ENCODE peak calls at places on chromosome 19, in four cellular contexts. One of them, this sample, is unnamed.

GRCh38 chr19:18798384-18799352 is 7.6 kb upstream of the COMP start:
- DNase-seq in Calu3: peak; percentile 24
- DNase-seq in fibroblast of lung: no peak
- DNase-seq in choroid plexus epithelial cell: no peak
- DNase-seq in this sample: no peak

GRCh38 chr19:48393559-48394330 is at the start of gene GRIN2D:
- DNase-seq in Calu3: no peak
- DNase-seq in fibroblast of lung: peak; percentile 47
- DNase-seq in choroid plexus epithelial cell: peak; percentile 51
- DNase-seq in this sample: peak; percentile 24

GRCh38 chr19:2888739-2889224 is 11.9 kb upstream of the ZNF57 start:
- DNase-seq in Calu3: no peak
- DNase-seq in fibroblast of lung: peak; percentile 8
- DNase-seq in choroid plexus epithelial cell: no peak
- DNase-seq in this sample: no peak

GRCh38 chr19:2627319-2627829 is 75.1 kb downstream of the GNG7 start:
- DNase-seq in Calu3: peak; percentile 69
- DNase-seq in fibroblast of lung: peak; percentile 99
- DNase-seq in choroid plexus epithelial cell: peak; percentile 98
- DNase-seq in this sample: peak; percentile 98

GRCh38 chr19:39563408-39563807 is 23.4 kb upstream of the EID2 start:
- DNase-seq in Calu3: peak; percentile 47
- DNase-seq in fibroblast of lung: peak; percentile 70
- DNase-seq in choroid plexus epithelial cell: peak; percentile 8
- DNase-seq in this sample: no peak

GRCh38 chr19:38658462-38659306 is 11.2 kb downstream of the ACTN4 start:
- DNase-seq in Calu3: peak; percentile 84
- DNase-seq in fibroblast of lung: peak; percentile 100
- DNase-seq in choroid plexus epithelial cell: peak; percentile 100
- DNase-seq in this sample: peak; percentile 100

GRCh38 chr19:46431824-46432223 is 3.1 kb upstream of the PNMA8C start:
- DNase-seq in Calu3: no peak
- DNase-seq in fibroblast of lung: no peak
- DNase-seq in choroid plexus epithelial cell: no peak
- DNase-seq in this sample: no peak

GRCh38 chr19:34350161-34350561 is 14.8 kb upstream of the GPI start:
- DNase-seq in Calu3: no peak
- DNase-seq in fibroblast of lung: peak; percentile 38
- DNase-seq in choroid plexus epithelial cell: no peak
- DNase-seq in this sample: no peak

GRCh38 chr19:2176336-2176994 is 12.7 kb downstream of the DOT1L start:
- DNase-seq in Calu3: no peak
- DNase-seq in fibroblast of lung: peak; percentile 35
- DNase-seq in choroid plexus epithelial cell: no peak
- DNase-seq in this sample: no peak

GRCh38 chr19:8484331-8484894 is 18.0 kb downstream of the PRAM1 start:
- DNase-seq in Calu3: no peak
- DNase-seq in fibroblast of lung: no peak
- DNase-seq in choroid plexus epithelial cell: no peak
- DNase-seq in this sample: no peak

GRCh38 chr19:5137571-5138124 is 168.7 kb downstream of the KDM4B start:
- DNase-seq in Calu3: no peak
- DNase-seq in fibroblast of lung: no peak
- DNase-seq in choroid plexus epithelial cell: no peak
- DNase-seq in this sample: no peak
- TF ChIP-seq CTCF in Calu3: no peak
- TF ChIP-seq CTCF in fibroblast of lung: peak; percentile 23
- TF ChIP-seq CTCF in choroid plexus epithelial cell: peak; percentile 41
- TF ChIP-seq CTCF in this sample: peak; percentile 39

GRCh38 chr19:40585241-40585640 is 8.6 kb downstream of the SHKBP1 start:
- DNase-seq in Calu3: no peak
- DNase-seq in fibroblast of lung: no peak
- DNase-seq in choroid plexus epithelial cell: no peak
- DNase-seq in this sample: no peak

GRCh38 chr19:40583283-40583682 is 6.6 kb downstream of the SHKBP1 start:
- DNase-seq in Calu3: no peak
- DNase-seq in fibroblast of lung: no peak
- DNase-seq in choroid plexus epithelial cell: no peak
- DNase-seq in this sample: no peak

GRCh38 chr19:40582467-40582866 is 5.8 kb downstream of the SHKBP1 start:
- DNase-seq in Calu3: no peak
- DNase-seq in fibroblast of lung: no peak
- DNase-seq in choroid plexus epithelial cell: no peak
- DNase-seq in this sample: no peak

GRCh38 chr19:40585677-40586422 is 9.2 kb downstream of the SHKBP1 start:
- DNase-seq in Calu3: no peak
- DNase-seq in fibroblast of lung: peak; percentile 70
- DNase-seq in choroid plexus epithelial cell: peak; percentile 58
- DNase-seq in this sample: peak; percentile 60

DNA sequence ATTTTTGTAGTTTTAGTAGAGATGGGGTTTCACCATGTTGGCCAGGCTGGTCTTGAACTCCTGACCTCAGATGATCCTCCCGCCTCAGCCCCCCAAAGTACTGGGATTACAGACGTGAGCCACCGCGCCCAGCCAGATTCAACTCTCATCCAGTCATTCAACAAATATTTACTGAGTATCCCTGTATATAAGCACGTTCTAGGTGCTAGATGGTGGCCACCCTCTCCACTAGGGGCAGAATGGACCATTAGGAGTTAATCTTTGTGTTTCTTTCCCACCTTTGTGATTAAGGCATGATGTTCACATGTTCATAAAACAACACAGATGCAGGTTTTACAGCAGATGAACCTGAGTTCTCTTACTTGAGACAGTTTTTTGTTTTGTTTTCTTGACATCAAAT is 7.3 kb downstream of the SHKBP1 start:
- DNase-seq in Calu3: no peak
- DNase-seq in fibroblast of lung: no peak
- DNase-seq in choroid plexus epithelial cell: no peak
- DNase-seq in this sample: no peak
- TF ChIP-seq CTCF in Calu3: no peak
- TF ChIP-seq CTCF in fibroblast of lung: peak; percentile 40
- TF ChIP-seq CTCF in choroid plexus epithelial cell: peak; percentile 51
- TF ChIP-seq CTCF in this sample: peak; percentile 45

GRCh38 chr19:17580470-17581000 is 25.1 kb downstream of the COLGALT1 start:
- DNase-seq in Calu3: no peak
- DNase-seq in fibroblast of lung: no peak
- DNase-seq in choroid plexus epithelial cell: no peak
- DNase-seq in this sample: no peak
- TF ChIP-seq CTCF in Calu3: no peak
- TF ChIP-seq CTCF in fibroblast of lung: no peak
- TF ChIP-seq CTCF in choroid plexus epithelial cell: peak; percentile 36
- TF ChIP-seq CTCF in this sample: peak; percentile 13

GRCh38 chr19:28868836-28869235 is 344.1 kb downstream of the UQCRFS1 start:
- DNase-seq in Calu3: no peak
- DNase-seq in fibroblast of lung: no peak
- DNase-seq in choroid plexus epithelial cell: no peak
- DNase-seq in this sample: no peak
- TF ChIP-seq CTCF in Calu3: no peak
- TF ChIP-seq CTCF in fibroblast of lung: no peak
- TF ChIP-seq CTCF in choroid plexus epithelial cell: no peak
- TF ChIP-seq CTCF in this sample: no peak

This sample was measured in astrocyte of the spinal cord.